ENCODE peak calls at places on chromosome 11, in eight cellular contexts. A is GM06990, W is stomach, P is A549, R is MCF 10A, L is foreskin fibroblast, K is cardiac fibroblast, X is H1. D is an unnamed sample.

GRCh38 chr11:36002196-36002595 is 58.3 kb downstream of the LDLRAD3 start:
- DNase-seq in R (no peak), X (peak), K (no peak), L (no peak), A (no peak), P (no peak), W (no peak), D (no peak)

GRCh38 chr11:111324277-111324720 is 26.0 kb downstream of the POU2AF3 start:
- DNase-seq in W (no peak), R (peak), K (peak), X (no peak), L (no peak), A (no peak), P (no peak), D (no peak)

GRCh38 chr11:96001037-96001436 is 77.1 kb upstream of the MTMR2 start:
- DNase-seq in R (peak), X (no peak), L (peak), P (no peak), K (peak), W (peak), A (no peak), D (no peak)

GRCh38 chr11:10023202-10023601 is 270.8 kb downstream of the SBF2 start:
- DNase-seq in L (no peak), W (no peak), A (no peak), X (no peak), R (no peak), P (no peak), K (no peak), D (no peak)

GRCh38 chr11:122732342-122733300 is 77.1 kb downstream of the UBASH3B start:
- DNase-seq in W (no peak), R (no peak), L (no peak), A (no peak), K (no peak), P (no peak), X (no peak), D (no peak)

GRCh38 chr11:2933376-2934056 is 4.3 kb upstream of the PHLDA2 start:
- DNase-seq in P (peak), W (peak), X (peak), L (peak), R (peak), K (peak), A (peak), D (peak)

GRCh38 chr11:86955111-86955673 is at the start of gene FZD4:
- DNase-seq in X (no peak), R (peak), P (peak), W (peak), A (peak), L (peak), K (peak), D (no peak)

GRCh38 chr11:13010737-13011342 is 1.7 kb downstream of the RASSF10 start:
- DNase-seq in A (no peak), K (no peak), X (no peak), P (no peak), W (peak), L (no peak), R (no peak), D (no peak)

GRCh38 chr11:88779551-88779950 is 286.2 kb downstream of the GRM5 start:
- DNase-seq in W (no peak), R (peak), X (no peak), A (no peak), P (peak), L (peak), K (peak), D (no peak)

GRCh38 chr11:57364851-57365660 is 15.9 kb downstream of the PRG3 start:
- DNase-seq in K (no peak), W (no peak), L (no peak), R (no peak), A (no peak), X (no peak), P (no peak), D (no peak)

GRCh38 chr11:58629857-58630256 is 7.4 kb downstream of the CNTF start:
- DNase-seq in K (peak), X (no peak), W (no peak), L (peak), P (peak), A (no peak), R (peak), D (no peak)

GRCh38 chr11:46987183-46987582 is 50.6 kb downstream of the CSTPP1 start:
- DNase-seq in L (no peak), X (no peak), R (no peak), K (no peak), P (peak), W (no peak), A (no peak), D (no peak)

GRCh38 chr11:5123802-5124521 is 14.2 kb downstream of the OR52A5 start:
- DNase-seq in W (peak), K (peak), L (peak), X (peak), R (peak), A (peak), P (peak), D (peak)

GRCh38 chr11:1734571-1735081 is 15.8 kb downstream of the IFITM10 start:
- DNase-seq in A (no peak), K (no peak), W (no peak), R (no peak), X (no peak), L (no peak), P (no peak), D (no peak)

GRCh38 chr11:113689711-113690618 is 16.1 kb downstream of the TMPRSS5 start:
- DNase-seq in W (no peak), A (no peak), L (no peak), P (no peak), R (peak), X (no peak), K (no peak), D (no peak)

GRCh38 chr11:47603295-47603694 is 9.1 kb upstream of the C1QTNF4 start:
- DNase-seq in P (no peak), A (no peak), L (no peak), W (no peak), K (no peak), R (no peak), X (no peak), D (no peak)

GRCh38 chr11:113806403-113806802 is 26.8 kb downstream of the CLDN25 start:
- DNase-seq in P (peak), R (peak), W (no peak), K (peak), L (no peak), A (no peak), X (no peak), D (no peak)

GRCh38 chr11:11569936-11570491 is 51.8 kb downstream of the GALNT18 start:
- DNase-seq in W (peak), R (peak), X (no peak), L (no peak), K (peak), A (no peak), P (no peak), D (no peak)

GRCh38 chr11:27118371-27118770 is 77.8 kb downstream of the BBOX1 start:
- DNase-seq in R (no peak), L (peak), K (no peak), P (no peak), X (no peak), W (no peak), A (no peak), D (no peak)

DNA sequence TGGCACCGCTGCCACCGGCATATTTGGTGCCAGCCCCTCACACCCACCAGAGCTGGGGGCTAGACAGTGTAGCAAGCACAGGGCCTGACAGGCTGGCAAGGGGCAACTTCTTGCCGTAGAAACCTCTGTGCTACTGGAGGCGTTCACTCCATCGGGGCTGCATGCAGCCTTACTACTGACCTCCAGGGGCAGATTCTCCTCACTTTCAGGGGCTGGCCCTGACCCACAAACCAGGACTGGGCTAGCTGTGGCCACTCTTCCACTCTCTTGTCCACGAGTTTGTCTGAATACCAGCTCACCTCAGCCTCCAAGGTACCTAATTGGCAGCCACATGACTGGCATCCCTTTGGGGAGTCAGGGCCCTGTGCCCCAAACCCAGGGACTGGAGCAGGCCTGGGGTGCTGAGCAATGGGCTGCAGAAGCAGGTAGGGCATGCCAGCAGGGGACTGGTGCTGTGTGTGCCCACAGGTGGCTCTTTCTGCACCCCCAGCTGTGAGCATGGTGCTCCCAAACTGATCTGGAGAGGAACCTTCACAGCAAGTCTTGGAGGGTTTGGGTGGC is 2.1 kb upstream of the LMO1 start:
- DNase-seq in R (no peak), K (no peak), X (no peak), A (no peak), L (no peak), P (no peak), W (no peak), D (peak)
- TF ChIP-seq CTCF in R (peak), K (peak), X (peak), A (no peak), L (peak), P (no peak), W (no peak), D (no peak)

GRCh38 chr11:6670202-6670830 is 12.8 kb downstream of the MRPL17 start:
- DNase-seq in A (no peak), W (no peak), R (no peak), L (no peak), P (no peak), X (no peak), K (no peak), D (no peak)

GRCh38 chr11:6672006-6672405 is 11.1 kb downstream of the MRPL17 start:
- DNase-seq in A (no peak), W (no peak), P (no peak), L (no peak), K (no peak), X (no peak), R (no peak), D (no peak)

GRCh38 chr11:6663794-6664478 is 8.3 kb upstream of the DCHS1 start:
- DNase-seq in A (no peak), L (no peak), W (no peak), K (no peak), X (no peak), R (no peak), P (no peak), D (no peak)

GRCh38 chr11:6667733-6668374 is 12.2 kb upstream of the DCHS1 start:
- DNase-seq in P (peak), K (peak), W (no peak), L (no peak), R (peak), A (no peak), X (no peak), D (peak)

DNA sequence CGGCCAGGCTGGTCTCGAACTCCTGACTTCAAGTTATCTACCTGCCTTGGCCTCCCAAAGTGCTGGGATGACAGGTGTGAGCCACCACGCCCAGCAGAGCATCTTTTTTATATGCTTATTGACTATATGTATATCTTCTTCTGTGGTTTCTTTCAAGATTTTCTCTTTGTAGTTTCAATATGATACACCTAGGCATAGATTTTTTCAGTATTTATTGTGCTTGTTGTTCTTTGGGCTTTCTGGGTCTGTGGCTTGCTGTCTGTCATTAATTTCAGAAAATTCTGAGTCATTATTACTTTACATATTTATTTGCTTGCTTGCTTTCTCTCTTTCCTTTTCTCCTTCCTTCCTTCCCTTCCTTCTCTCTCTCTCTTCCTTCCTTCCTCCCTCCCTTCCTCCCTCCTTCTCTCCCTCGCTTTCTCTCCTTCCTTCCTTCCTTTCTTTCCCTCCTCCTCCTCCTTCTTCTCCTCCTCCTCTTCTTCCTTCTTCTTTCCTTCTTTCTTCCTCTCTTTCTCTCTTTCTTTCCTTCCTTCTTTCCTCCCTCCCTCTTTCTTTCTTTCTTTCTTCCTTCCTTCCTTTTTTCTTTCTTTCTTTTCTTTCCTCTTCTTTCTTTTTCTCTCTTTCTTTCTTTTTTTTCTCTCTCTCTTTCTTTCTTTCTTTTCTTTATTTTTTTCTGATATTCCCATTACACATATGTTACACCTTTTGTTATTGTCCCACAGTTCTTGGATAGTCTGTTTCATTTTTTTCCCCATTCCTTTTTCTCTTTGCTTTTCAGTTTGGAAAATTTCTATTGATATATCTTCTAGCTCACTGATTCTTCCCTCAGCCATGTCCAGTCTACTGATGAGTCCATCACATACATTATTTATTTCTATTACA is 10.9 kb upstream of the DCHS1 start:
- DNase-seq in P (no peak), K (no peak), R (no peak), A (no peak), W (no peak), L (no peak), X (no peak), D (no peak)
- TF ChIP-seq CTCF in P (no peak), K (no peak), R (no peak), A (no peak), W (no peak), L (no peak), X (no peak), D (no peak)

GRCh38 chr11:94871491-94872185 is 101.7 kb downstream of the CWC15 start:
- DNase-seq in L (no peak), W (no peak), A (no peak), X (no peak), R (no peak), K (no peak), P (no peak), D (no peak)
- TF ChIP-seq CTCF in L (no peak), W (no peak), A (no peak), X (no peak), R (no peak), K (no peak), P (no peak), D (no peak)

GRCh38 chr11:16193897-16194381 is 162.4 kb downstream of the SOX6 start:
- DNase-seq in P (no peak), L (no peak), A (no peak), R (no peak), W (no peak), X (no peak), K (peak), D (no peak)

GRCh38 chr11:16195659-16196058 is 160.7 kb downstream of the SOX6 start:
- DNase-seq in X (no peak), L (no peak), A (no peak), P (peak), W (no peak), K (peak), R (peak), D (no peak)

GRCh38 chr11:16194566-16194965 is 161.8 kb downstream of the SOX6 start:
- DNase-seq in A (no peak), W (no peak), K (peak), R (no peak), L (no peak), P (no peak), X (no peak), D (no peak)

GRCh38 chr11:16191852-16192240 is 164.5 kb downstream of the SOX6 start:
- DNase-seq in W (no peak), X (no peak), P (no peak), L (no peak), A (no peak), K (no peak), R (no peak), D (no peak)

GRCh38 chr11:16191212-16191851 is 165.0 kb downstream of the SOX6 start:
- DNase-seq in W (no peak), L (no peak), R (no peak), K (no peak), X (no peak), A (no peak), P (peak), D (no peak)
- TF ChIP-seq CTCF in W (no peak), L (no peak), R (no peak), K (no peak), X (peak), A (no peak), P (no peak), D (no peak)

GRCh38 chr11:77068461-77069335 is 1.9 kb downstream of the CAPN5 start:
- DNase-seq in A (no peak), W (no peak), X (no peak), R (no peak), P (no peak), L (no peak), K (no peak), D (no peak)

GRCh38 chr11:77065878-77066228 is 918 bp upstream of the CAPN5 start:
- DNase-seq in K (peak), W (no peak), A (no peak), X (no peak), L (peak), P (no peak), R (no peak), D (no peak)

GRCh38 chr11:77067776-77068460 is 1.1 kb downstream of the CAPN5 start:
- DNase-seq in R (no peak), K (no peak), L (no peak), P (no peak), W (no peak), X (no peak), A (no peak), D (no peak)

GRCh38 chr11:77064648-77065217 is 2.0 kb upstream of the CAPN5 start:
- DNase-seq in W (no peak), R (no peak), K (no peak), P (no peak), L (no peak), X (no peak), A (no peak), D (no peak)

DNA sequence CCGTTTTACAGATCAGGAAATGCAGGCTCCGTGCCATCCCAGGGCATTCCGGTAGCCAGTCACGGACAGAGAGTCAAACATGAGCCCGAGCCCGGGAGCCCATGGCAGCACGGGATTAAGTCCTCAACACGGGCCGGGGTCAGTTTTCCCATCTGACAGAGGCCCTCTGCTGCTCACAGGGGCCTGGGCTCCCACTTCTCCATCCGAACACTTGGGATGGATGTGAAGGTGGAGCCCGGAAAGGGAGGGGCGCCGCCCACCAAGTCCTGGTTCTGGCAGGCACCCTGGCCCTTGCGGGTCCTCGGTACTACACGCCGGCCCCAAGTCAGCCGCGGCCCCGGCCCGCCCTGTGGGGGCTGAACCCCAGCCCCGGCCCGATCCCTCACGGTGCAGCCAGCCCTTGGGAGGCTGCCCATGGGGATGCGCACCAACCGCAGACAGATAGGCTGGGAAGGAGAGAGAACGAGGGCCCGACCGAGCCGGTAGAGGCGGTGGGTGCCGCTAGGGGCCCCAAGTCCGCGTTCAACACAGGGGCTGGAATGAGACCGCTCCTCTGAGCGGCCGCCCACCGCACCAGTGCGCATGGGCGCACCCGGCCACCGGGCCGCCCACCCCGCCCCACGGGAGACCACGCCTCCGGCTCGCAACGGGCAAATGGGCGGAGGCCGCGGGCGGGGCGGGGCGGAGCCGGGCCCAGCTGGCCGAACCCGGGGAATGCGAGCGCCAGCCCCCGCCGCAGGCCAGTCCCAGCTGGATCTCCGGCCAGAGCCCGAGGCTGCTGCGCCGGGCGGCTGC is at the start of gene CAPN5:
- DNase-seq in X (peak), K (peak), R (peak), L (peak), A (peak), P (peak), W (peak), D (peak)
- TF ChIP-seq CTCF in X (peak), K (peak), R (no peak), L (peak), A (peak), P (peak), W (no peak), D (peak)

GRCh38 chr11:102325088-102325487 is 7.8 kb downstream of the BIRC3 start:
- DNase-seq in W (no peak), X (no peak), L (no peak), A (no peak), P (no peak), R (no peak), K (no peak), D (no peak)
- TF ChIP-seq CTCF in W (no peak), X (peak), L (no peak), A (no peak), P (peak), R (no peak), K (no peak), D (no peak)

GRCh38 chr11:69881467-69882269 is 62.5 kb upstream of the FGF3 start:
- DNase-seq in L (no peak), P (no peak), W (no peak), X (no peak), R (no peak), K (no peak), A (no peak), D (peak)
- TF ChIP-seq CTCF in L (no peak), P (peak), W (no peak), X (peak), R (no peak), K (no peak), A (peak), D (no peak)

D was measured in CD14-positive monocyte.